ENCODE peak calls at places on chromosomes 11 and 22, in seven cellular contexts. U, A, Z, X, N, E and L are unnamed samples.

GRCh38 chr22:22890085-22890484 is 2.5 kb downstream of the IGLL5 start:
- DNase-seq in U (no peak), A (no peak), Z (no peak), X (no peak), N (no peak), E (no peak), L (no peak)

GRCh38 chr11:66263231-66263630 is 5.2 kb upstream of the RAB1B start:
- DNase-seq in U (no peak), A (no peak), Z (no peak), X (no peak), N (no peak), E (no peak), L (no peak)

GRCh38 chr11:44823920-44824704 is 97.3 kb downstream of the TSPAN18 start:
- DNase-seq in U (no peak), A (no peak), Z (no peak), X (no peak), N (no peak), E (no peak), L (no peak)

GRCh38 chr11:117618956-117619355 is 178.1 kb downstream of the DSCAML1 start:
- DNase-seq in U (no peak), A (no peak), Z (no peak), X (no peak), N (no peak), E (no peak), L (no peak)

GRCh38 chr11:63837719-63838118 is 1.2 kb upstream of the MARK2 start:
- DNase-seq in U (no peak), A (no peak), Z (no peak), X (no peak), N (no peak), E (no peak), L (no peak)

GRCh38 chr22:31102441-31103081 is 4.8 kb downstream of the SELENOM start:
- DNase-seq in U (no peak), A (no peak), Z (no peak), X (no peak), N (peak), E (no peak), L (peak)

GRCh38 chr22:33038131-33038772 is 19.9 kb downstream of the SYN3 start:
- DNase-seq in U (no peak), A (no peak), Z (no peak), X (no peak), N (peak), E (no peak), L (no peak)

GRCh38 chr22:50670914-50671538 is 1.6 kb upstream of the SHANK3 start:
- DNase-seq in U (no peak), A (no peak), Z (no peak), X (no peak), N (no peak), E (no peak), L (no peak)

GRCh38 chr22:21445437-21446127 is 21.6 kb upstream of the TMEM191C start:
- DNase-seq in U (no peak), A (no peak), Z (peak), X (no peak), N (no peak), E (no peak), L (no peak)

GRCh38 chr11:11428714-11429113 is 75.7 kb upstream of the CSNK2A3 start:
- DNase-seq in U (no peak), A (no peak), Z (no peak), X (no peak), N (no peak), E (no peak), L (no peak)

GRCh38 chr11:130427049-130427388 is 1.4 kb downstream of the ADAMTS8 start:
- DNase-seq in U (no peak), A (no peak), Z (no peak), X (no peak), N (no peak), E (no peak), L (no peak)

GRCh38 chr22:48241658-48242057 is 1479.2 kb downstream of the TBC1D22A start:
- DNase-seq in U (no peak), A (no peak), Z (no peak), X (no peak), N (no peak), E (no peak), L (no peak)

GRCh38 chr22:37906364-37907008 is 389 bp downstream of the MICALL1 start:
- DNase-seq in U (peak), A (peak), Z (peak), X (no peak), N (peak), E (peak), L (no peak)

GRCh38 chr22:46604306-46604690 is 15.9 kb upstream of the GRAMD4 start:
- DNase-seq in U (no peak), A (peak), Z (peak), X (no peak), N (no peak), E (peak), L (no peak)

GRCh38 chr11:1506981-1507380 is 20.4 kb upstream of the MOB2 start:
- DNase-seq in U (no peak), A (no peak), Z (no peak), X (no peak), N (no peak), E (no peak), L (no peak)

GRCh38 chr22:33221566-33221965 is 163.4 kb upstream of the SYN3 start:
- DNase-seq in U (no peak), A (no peak), Z (no peak), X (no peak), N (peak), E (no peak), L (no peak)

GRCh38 chr11:61869636-61870428 is 21.5 kb downstream of the FADS3 start:
- DNase-seq in U (no peak), A (no peak), Z (no peak), X (no peak), N (no peak), E (no peak), L (no peak)